ENCODE peak calls at places on chromosomes 2 and 18, in four cellular contexts. E, K, B and X are unnamed samples.

GRCh38 chr2:132503621-132504200 is 87.1 kb downstream of the GPR39 start:
- DNase-seq in E (no peak), B (no peak), K (no peak), X (no peak)

GRCh38 chr2:219560893-219561178 is 10.5 kb downstream of the OBSL1 start:
- DNase-seq in E (no peak), K (no peak), B (no peak), X (no peak)

GRCh38 chr2:224584768-224585204 is 377 bp downstream of the CUL3 start:
- DNase-seq in E (peak), B (peak), K (no peak), X (peak)

GRCh38 chr2:12604248-12604801 is 112.4 kb upstream of the TRIB2 start:
- DNase-seq in K (no peak), B (no peak), E (no peak), X (no peak)

GRCh38 chr2:28047698-28048097 is 157.2 kb downstream of the BABAM2 start:
- DNase-seq in K (no peak), E (no peak), B (no peak), X (no peak)

GRCh38 chr18:2425426-2426317 is 145.6 kb downstream of the METTL4 start:
- DNase-seq in K (no peak), B (no peak), E (no peak), X (no peak)

GRCh38 chr2:10963155-10963554 is 51.4 kb downstream of the KCNF1 start:
- DNase-seq in K (no peak), E (no peak), B (no peak), X (no peak)

GRCh38 chr2:239249048-239249447 is 151.8 kb downstream of the HDAC4 start:
- DNase-seq in K (peak), B (no peak), E (no peak), X (no peak)

GRCh38 chr2:176516051-176516601 is 246.9 kb downstream of the MTX2 start:
- DNase-seq in K (no peak), E (no peak), B (no peak), X (no peak)

GRCh38 chr2:230902180-230902899 is 22.7 kb downstream of the GPR55 start:
- DNase-seq in K (no peak), E (no peak), B (peak), X (peak)

GRCh38 chr2:173217106-173217840 is 137.4 kb upstream of the CDCA7 start:
- DNase-seq in B (no peak), K (no peak), E (no peak), X (no peak)

GRCh38 chr2:170354409-170354808 is 176.5 kb downstream of the MYO3B start:
- DNase-seq in B (no peak), K (no peak), E (no peak), X (no peak)

GRCh38 chr18:48893559-48894265 is 57.1 kb downstream of the SMAD7 start:
- DNase-seq in B (no peak), E (no peak), K (peak), X (peak)

GRCh38 chr2:215410932-215411285 is 25.0 kb downstream of the FN1 start:
- DNase-seq in K (no peak), B (no peak), E (no peak), X (no peak)

GRCh38 chr18:79928563-79928960 is 22.9 kb downstream of the SLC66A2 start:
- DNase-seq in E (no peak), K (peak), B (no peak), X (no peak)

GRCh38 chr2:140718999-140719398 is 1411.8 kb downstream of the LRP1B start:
- DNase-seq in K (no peak), E (no peak), B (no peak), X (no peak)

GRCh38 chr2:185433824-185434223 is 304.8 kb upstream of the FSIP2 start:
- DNase-seq in B (no peak), K (no peak), E (no peak), X (no peak)

GRCh38 chr2:7154666-7155065 is 237.5 kb downstream of the RNF144A start:
- DNase-seq in B (no peak), K (no peak), E (no peak), X (no peak)

GRCh38 chr2:37262510-37262909 is 31.1 kb downstream of the NDUFAF7 start:
- DNase-seq in E (no peak), B (no peak), K (no peak), X (no peak)

GRCh38 chr2:37267685-37268084 is 36.2 kb downstream of the NDUFAF7 start:
- DNase-seq in K (no peak), E (no peak), B (no peak), X (no peak)

GRCh38 chr2:37268111-37268510 is 36.7 kb downstream of the NDUFAF7 start:
- DNase-seq in E (no peak), K (no peak), B (no peak), X (no peak)

GRCh38 chr2:37263839-37264238 is 32.4 kb downstream of the NDUFAF7 start:
- DNase-seq in E (no peak), K (no peak), B (no peak), X (no peak)
- TF ChIP-seq CTCF in E (no peak), K (no peak), B (no peak), X (no peak)

DNA sequence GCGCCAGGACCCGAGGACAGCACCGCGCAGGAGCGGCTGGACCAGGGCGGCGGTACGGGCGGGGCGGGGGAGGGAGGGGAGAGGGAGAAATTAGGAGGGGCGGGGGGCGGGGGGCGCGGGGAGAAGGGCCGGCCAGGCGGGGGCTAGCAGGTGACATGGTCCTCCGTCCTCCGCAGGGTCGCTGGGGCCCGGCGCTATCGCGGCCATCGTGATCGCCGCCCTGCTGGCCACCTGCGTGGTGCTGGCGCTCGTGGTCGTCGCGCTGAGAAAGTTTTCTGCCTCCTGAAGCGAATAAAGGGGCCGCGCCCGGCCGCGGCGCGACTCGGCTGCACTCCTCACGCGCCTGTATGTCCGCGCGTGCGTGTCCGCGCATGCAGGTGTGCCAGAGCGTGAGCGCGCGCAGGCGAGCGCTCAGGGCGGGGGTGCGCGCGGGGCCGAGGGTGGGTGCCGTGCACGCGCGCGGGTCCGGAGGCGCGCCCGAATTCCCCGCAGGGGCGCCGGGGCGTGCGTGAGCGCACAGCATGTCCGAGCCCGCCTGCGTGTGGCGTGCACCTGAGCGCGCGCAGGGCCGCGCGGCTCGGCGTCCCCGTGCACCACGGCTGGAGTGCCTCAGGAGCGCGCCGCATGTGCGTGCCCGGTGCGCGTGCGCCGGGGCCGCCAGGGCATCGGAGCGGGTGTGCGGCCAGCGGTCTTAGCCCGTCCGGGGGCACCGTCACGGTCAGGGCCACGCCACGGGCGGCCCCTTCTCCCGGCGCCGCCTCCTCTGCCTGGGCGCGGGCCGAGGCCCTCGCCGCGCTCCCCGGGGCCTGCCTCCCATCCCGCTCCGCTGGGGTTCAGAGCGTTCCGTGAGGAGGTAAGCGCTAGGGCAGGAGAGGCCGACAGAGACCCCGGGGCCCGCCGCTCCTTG is 6.3 kb downstream of the SNORC start:
- DNase-seq in B (peak), K (peak), E (no peak), X (peak)
- TF ChIP-seq CTCF in B (peak), K (no peak), E (no peak), X (no peak)

DNA sequence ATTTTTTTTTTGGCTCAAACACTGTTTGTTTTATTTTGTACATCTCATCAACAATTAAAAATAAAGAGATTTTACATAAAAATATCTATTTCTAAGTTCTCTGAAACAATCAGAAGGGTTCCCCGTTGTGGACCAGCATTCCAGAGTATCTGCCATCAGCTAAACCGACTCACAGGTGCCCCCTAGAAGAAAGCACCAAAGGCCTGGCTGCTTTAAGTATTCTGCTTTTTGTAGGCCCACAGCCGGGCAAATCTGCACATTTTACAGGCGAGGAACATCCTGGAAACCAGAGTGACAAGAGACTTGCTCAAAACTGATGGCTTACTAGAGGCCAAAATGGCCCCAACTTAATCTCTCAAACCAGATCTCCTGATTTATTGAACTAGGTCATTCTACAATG is 82.2 kb upstream of the SETBP1 start:
- DNase-seq in E (no peak), K (no peak), B (no peak), X (no peak)
- TF ChIP-seq CTCF in E (no peak), K (no peak), B (no peak), X (no peak)

DNA sequence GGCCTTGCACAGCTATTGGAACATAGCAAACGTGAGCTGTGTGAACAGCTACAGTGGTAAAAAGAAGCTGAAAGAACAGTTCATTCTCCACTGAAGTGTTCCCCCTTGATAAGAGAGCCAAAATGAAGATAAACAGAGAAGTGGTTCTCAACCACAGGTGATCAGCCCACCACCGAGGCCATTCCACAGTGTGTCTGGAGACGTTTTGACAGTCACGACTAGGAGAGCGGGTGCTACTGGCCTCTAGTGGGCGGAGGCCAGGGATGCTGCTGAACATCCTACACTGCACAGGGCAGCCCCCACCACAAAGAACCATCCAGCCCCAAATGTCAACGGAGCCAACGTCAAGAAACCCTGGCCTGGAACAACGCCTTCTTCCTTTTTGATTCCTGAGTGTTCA is 38.4 kb downstream of the ADCY3 start:
- DNase-seq in B (no peak), K (no peak), E (no peak), X (no peak)
- TF ChIP-seq CTCF in B (no peak), K (no peak), E (no peak), X (no peak)